ENCODE peak calls at places on chromosomes 5 and 9, in ten cellular contexts. L is colonic mucosa; J is occipital lobe; T is left colon; Y is left lobe of liver; F is MCF 10A; C is activated CD4-positive, CD25-positive, alpha-beta regulatory T cell; D is naive thymus-derived CD8-positive, alpha-beta T cell; S is HCT116; V is head of caudate nucleus. O is an unnamed sample.

GRCh38 chr5:91281409-91281808 is 101.7 kb downstream of the ARRDC3 start:
- DNase-seq in L (no peak), J (no peak), T (no peak), Y (no peak), F (peak), C (no peak), D (no peak), S (peak), V (no peak), O (no peak)

GRCh38 chr9:130265431-130266235 is at the start of gene HMCN2:
- DNase-seq in L (no peak), J (no peak), T (peak), Y (no peak), F (no peak), C (no peak), D (no peak), S (no peak), V (no peak), O (no peak)

GRCh38 chr5:132063090-132063911 is 2.8 kb downstream of the IL3 start:
- DNase-seq in L (peak), J (peak), T (peak), Y (peak), F (peak), C (peak), D (peak), S (peak), V (peak), O (peak)

GRCh38 chr5:181071257-181071656 is 31.2 kb downstream of the BTNL9 start:
- DNase-seq in L (no peak), J (no peak), T (no peak), Y (no peak), F (no peak), C (no peak), D (no peak), S (no peak), V (no peak), O (no peak)

GRCh38 chr5:88727705-88728313 is 155.2 kb downstream of the MEF2C start:
- DNase-seq in L (no peak), J (no peak), T (no peak), Y (no peak), F (peak), C (no peak), D (no peak), S (peak), V (no peak), O (no peak)

GRCh38 chr5:150469718-150470470 is 20.4 kb upstream of the RPS14 start:
- DNase-seq in L (no peak), J (no peak), T (no peak), Y (no peak), F (peak), C (no peak), D (no peak), S (no peak), V (no peak), O (no peak)

GRCh38 chr9:128587453-128587852 is 35.1 kb downstream of the SPTAN1 start:
- DNase-seq in L (no peak), J (no peak), T (no peak), Y (no peak), F (no peak), C (no peak), D (peak), S (no peak), V (no peak), O (no peak)

GRCh38 chr5:148020247-148020646 is 43.5 kb upstream of the SPINK5 start:
- DNase-seq in L (no peak), J (no peak), T (no peak), Y (no peak), F (no peak), C (no peak), D (no peak), S (no peak), V (no peak), O (no peak)

GRCh38 chr9:37156781-37157356 is 36.5 kb downstream of the ZCCHC7 start:
- DNase-seq in L (no peak), J (no peak), T (no peak), Y (no peak), F (no peak), C (no peak), D (no peak), S (no peak), V (no peak), O (no peak)

O was measured in CMK.